ENCODE peak calls at places on chromosomes 13 and 19, in five cellular contexts. P is tibial nerve, Q is heart left ventricle, E is pancreas, X is HCT116. R is an unnamed sample.
A peak's percentile ranks its signal among the peaks of the same experiment; 100 is the strongest.

GRCh38 chr13:107157272-107157671 is 589.3 kb upstream of the ARGLU1 start:
- DNase-seq in P (no peak), Q (no peak), E (no peak), X (no peak), R (no peak)

GRCh38 chr19:3708207-3708931 is at the start of gene TJP3:
- DNase-seq in P (no peak), Q (no peak), E (peak; percentile 72), X (peak; percentile 65), R (peak; percentile 92)

GRCh38 chr19:3710265-3710812 is 2.2 kb downstream of the TJP3 start:
- DNase-seq in P (peak; percentile 52), Q (peak; percentile 59), E (peak; percentile 95), X (peak; percentile 83), R (peak; percentile 95)

GRCh38 chr19:35334064-35334753 is 5.2 kb downstream of the CD22 start:
- DNase-seq in P (no peak), Q (no peak), E (no peak), X (no peak), R (no peak)

GRCh38 chr13:60484865-60485264 is 87.8 kb downstream of the TDRD3 start:
- DNase-seq in P (no peak), Q (no peak), E (no peak), X (no peak), R (no peak)

GRCh38 chr19:17538684-17539287 is 16.7 kb upstream of the COLGALT1 start:
- DNase-seq in P (no peak), Q (no peak), E (no peak), X (no peak), R (no peak)

GRCh38 chr19:44890366-44891015 is 563 bp upstream of the TOMM40 start:
- DNase-seq in P (peak; percentile 100), Q (peak; percentile 100), E (peak; percentile 100), X (peak; percentile 100), R (peak; percentile 100)

GRCh38 chr13:62158520-62158919 is 742.9 kb upstream of the PCDH20 start:
- DNase-seq in P (no peak), Q (no peak), E (no peak), X (no peak), R (no peak)

GRCh38 chr19:13240312-13241022 is 90.3 kb downstream of the IER2 start:
- DNase-seq in P (no peak), Q (no peak), E (no peak), X (no peak), R (no peak)

GRCh38 chr19:31444931-31445330 is 95.7 kb upstream of the TSHZ3 start:
- DNase-seq in P (no peak), Q (no peak), E (no peak), X (no peak), R (no peak)

GRCh38 chr19:28224441-28224840 is 988.5 kb downstream of the UQCRFS1 start:
- DNase-seq in P (no peak), Q (no peak), E (no peak), X (no peak), R (no peak)

GRCh38 chr13:25719666-25720065 is 332.1 kb downstream of the SHISA2 start:
- DNase-seq in P (no peak), Q (no peak), E (no peak), X (no peak), R (no peak)

GRCh38 chr13:40579535-40579934 is 86.9 kb downstream of the FOXO1 start:
- DNase-seq in P (no peak), Q (no peak), E (no peak), X (no peak), R (no peak)

GRCh38 chr13:40580566-40581276 is 85.7 kb downstream of the FOXO1 start:
- DNase-seq in P (no peak), Q (no peak), E (no peak), X (no peak), R (no peak)

GRCh38 chr13:40582531-40582930 is 83.9 kb downstream of the FOXO1 start:
- DNase-seq in P (no peak), Q (no peak), E (no peak), X (no peak), R (no peak)

GRCh38 chr13:40583738-40584137 is 82.7 kb downstream of the FOXO1 start:
- DNase-seq in P (no peak), Q (no peak), E (no peak), X (no peak), R (no peak)

GRCh38 chr13:40581277-40581579 is 85.2 kb downstream of the FOXO1 start:
- DNase-seq in P (no peak), Q (no peak), E (no peak), X (no peak), R (no peak)
- H3K4me1 ChIP-seq in P (peaks cover 37% of the 10 kb centered on the region), Q (peaks cover 20% of the 10 kb centered on the region), E (peaks cover 5% of the 10 kb centered on the region), X (no peaks in the 10 kb centered on the region), R (peaks cover 48% of the 10 kb centered on the region)

DNA sequence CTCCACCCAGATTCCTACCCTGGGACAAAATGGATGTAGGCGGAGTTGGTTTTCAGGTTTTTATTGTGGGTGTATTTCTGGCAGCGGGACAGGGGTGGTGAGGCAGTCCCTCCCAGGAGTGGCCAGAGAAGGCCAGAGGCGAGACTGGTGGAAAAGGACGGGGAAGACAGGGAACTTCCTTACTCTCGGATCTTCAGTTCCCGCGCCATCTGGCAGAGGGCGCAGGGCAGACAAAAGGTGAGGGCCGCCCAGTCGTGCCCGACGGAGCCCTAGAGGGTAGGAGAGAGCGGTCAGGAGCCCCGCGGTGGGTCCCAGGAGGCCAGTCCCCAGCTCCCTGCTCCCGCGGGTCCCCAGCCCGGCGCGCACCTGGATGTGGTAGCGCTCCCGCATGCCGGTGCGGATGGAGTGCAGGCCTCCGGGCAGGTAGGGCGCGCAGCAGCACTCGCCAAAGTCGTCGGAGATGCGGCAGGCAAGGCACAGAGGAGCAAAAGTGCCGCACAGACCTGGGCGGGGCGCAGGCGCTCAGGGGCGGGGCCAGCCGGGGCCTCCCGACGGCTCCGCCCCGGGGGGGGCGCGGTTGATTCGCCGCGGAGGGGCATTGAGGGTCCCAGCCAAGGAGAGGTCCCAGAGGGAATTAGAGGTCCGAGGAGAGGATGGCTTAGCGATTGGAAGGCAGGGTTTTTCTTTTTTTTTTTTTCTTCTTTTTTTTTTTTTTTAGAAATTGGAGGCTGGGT is 3.0 kb downstream of the CNFN start:
- DNase-seq in P (peak; percentile 52), Q (peak; percentile 60), E (peak; percentile 57), X (peak; percentile 73), R (peak; percentile 85)
- TF ChIP-seq CTCF in P (peak; percentile 26), Q (peak; percentile 42), E (peak; percentile 10), X (peak; percentile 74), R (peak; percentile 51)

GRCh38 chr13:33139186-33139585 is 123.0 kb downstream of the KL start:
- DNase-seq in P (peak; percentile 76), Q (peak; percentile 75), E (peak; percentile 48), X (no peak), R (no peak)

GRCh38 chr13:33140161-33140560 is 123.9 kb downstream of the KL start:
- DNase-seq in P (no peak), Q (no peak), E (no peak), X (no peak), R (no peak)

GRCh38 chr13:33135097-33135496 is 118.9 kb downstream of the KL start:
- DNase-seq in P (no peak), Q (no peak), E (no peak), X (no peak), R (no peak)

GRCh38 chr13:33138441-33138840 is 122.2 kb downstream of the KL start:
- DNase-seq in P (no peak), Q (no peak), E (no peak), X (no peak), R (no peak)

DNA sequence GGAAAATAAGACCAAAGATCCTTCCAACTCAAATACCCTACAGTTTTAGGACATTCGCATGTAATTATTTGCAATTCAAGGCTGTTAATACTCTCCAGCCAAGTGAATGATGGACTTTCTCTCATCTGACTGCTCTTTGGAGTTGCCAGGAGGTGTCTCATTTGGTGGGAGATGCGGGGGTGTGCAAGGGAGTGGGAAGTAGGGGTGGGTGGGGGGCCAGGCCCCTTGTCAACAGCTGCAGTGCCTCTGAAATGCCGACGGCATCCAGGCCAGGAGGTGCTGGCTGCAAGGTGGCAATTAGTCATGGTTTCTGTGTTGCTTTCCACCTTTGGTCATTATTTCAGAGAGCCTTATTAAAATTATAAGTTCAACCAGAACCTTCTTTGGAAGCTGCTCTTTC is 121.5 kb downstream of the KL start:
- DNase-seq in P (no peak), Q (no peak), E (no peak), X (no peak), R (no peak)
- H3K4me1 ChIP-seq in P (peaks cover 5% of the 10 kb centered on the region), Q (peaks cover 8% of the 10 kb centered on the region), E (no peaks in the 10 kb centered on the region), X (no peaks in the 10 kb centered on the region), R (no peaks in the 10 kb centered on the region)

GRCh38 chr19:56543776-56544175 is 5.0 kb downstream of the ZFP28 start:
- DNase-seq in P (no peak), Q (no peak), E (no peak), X (no peak), R (no peak)

DNA sequence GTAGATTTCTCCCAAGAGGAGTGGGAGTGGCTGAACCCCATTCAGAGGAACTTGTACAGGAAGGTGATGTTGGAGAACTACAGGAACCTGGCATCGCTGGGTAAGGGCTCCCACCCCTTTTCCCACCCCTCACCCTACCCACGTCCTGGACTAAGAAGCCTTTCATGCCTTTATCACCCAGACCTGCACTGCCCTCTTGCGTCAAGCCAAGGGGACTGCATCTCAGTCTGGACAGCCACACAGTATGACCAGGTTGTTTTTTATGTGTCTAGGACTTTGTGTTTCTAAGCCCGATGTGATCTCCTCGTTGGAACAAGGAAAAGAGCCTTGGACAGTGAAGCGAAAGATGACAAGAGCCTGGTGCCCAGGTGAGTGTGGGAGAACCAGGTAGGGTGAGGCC is 8.8 kb downstream of the ZFP28 start:
- DNase-seq in P (no peak), Q (no peak), E (no peak), X (no peak), R (no peak)
- TF ChIP-seq CTCF in P (no peak), Q (no peak), E (no peak), X (no peak), R (no peak)

GRCh38 chr19:51546650-51547396 is 15.4 kb upstream of the SIGLEC6 start:
- DNase-seq in P (no peak), Q (no peak), E (no peak), X (no peak), R (no peak)
- H3K4me1 ChIP-seq in P (no peaks in the 10 kb centered on the region), Q (no peaks in the 10 kb centered on the region), E (no peaks in the 10 kb centered on the region), X (no peaks in the 10 kb centered on the region), R (no peaks in the 10 kb centered on the region)

DNA sequence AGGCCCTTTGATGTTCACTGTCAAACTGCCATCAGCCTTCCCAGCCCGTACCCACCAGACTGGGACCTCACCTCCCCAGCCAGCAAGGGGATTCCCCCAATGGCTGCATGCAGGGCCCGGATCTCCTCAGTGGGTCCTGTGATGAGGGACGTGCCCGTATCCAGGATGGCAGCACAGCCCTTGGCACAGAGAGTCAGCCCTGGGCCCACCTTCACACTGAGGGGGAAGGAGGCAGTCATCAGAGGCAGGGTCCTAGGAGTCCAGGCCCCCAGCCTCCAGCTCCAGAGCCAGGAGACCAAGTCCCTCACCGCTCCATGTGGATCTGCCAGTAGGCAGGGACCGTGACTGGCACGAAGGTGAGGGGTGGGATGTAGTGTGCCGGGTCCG is 6.0 kb downstream of the NAPSA start:
- DNase-seq in P (no peak), Q (no peak), E (no peak), X (no peak), R (peak; percentile 59)
- TF ChIP-seq CTCF in P (no peak), Q (no peak), E (no peak), X (no peak), R (no peak)

DNA sequence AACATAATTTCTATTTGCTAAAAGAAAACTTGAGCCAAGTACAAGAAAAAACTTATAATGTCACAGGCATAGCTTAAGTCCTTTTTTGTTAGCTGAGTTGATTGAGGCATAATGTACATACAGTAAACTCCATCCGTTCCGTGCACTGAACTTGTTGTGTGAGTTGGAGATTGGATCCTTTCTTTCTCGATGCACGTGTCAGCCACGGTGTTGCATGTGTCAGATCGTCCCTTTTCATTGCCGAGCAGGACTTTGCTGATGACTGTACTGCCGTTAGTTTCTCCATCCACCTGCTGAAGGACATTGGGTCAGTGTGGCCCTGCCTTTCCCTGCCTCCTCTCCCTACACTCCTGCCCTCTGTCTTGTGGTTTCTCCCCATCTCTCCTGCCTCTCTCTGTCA is 34.4 kb downstream of the IGFL2 start:
- DNase-seq in P (no peak), Q (no peak), E (no peak), X (no peak), R (no peak)
- H3K4me1 ChIP-seq in P (no peaks in the 10 kb centered on the region), Q (no peaks in the 10 kb centered on the region), E (no peaks in the 10 kb centered on the region), X (no peaks in the 10 kb centered on the region), R (no peaks in the 10 kb centered on the region)